ENCODE peak calls at places on chromosomes 7 and 10, in four cellular contexts. S is astrocyte, F is fibroblast of lung, O is SK-N-SH. U is an unnamed sample. For H3K4me1, the result is how much of the 10 kb centered on the place peaks cover.

GRCh38 chr7:94049615-94050014 is 45.5 kb upstream of the BET1 start:
- DNase-seq in S (no peak), F (no peak), O (no peak), U (no peak)

GRCh38 chr7:35185908-35186731 is 67.8 kb downstream of the TBX20 start:
- DNase-seq in S (peak), F (peak), O (peak), U (peak)

GRCh38 chr7:124432009-124432578 is 333.5 kb downstream of the GPR37 start:
- DNase-seq in S (no peak), F (peak), O (no peak), U (no peak)

GRCh38 chr7:88259656-88260380 is 40.0 kb upstream of the SRI start:
- DNase-seq in S (peak), F (no peak), O (no peak), U (no peak)

GRCh38 chr10:31320598-31321211 is 1.7 kb downstream of the ZEB1 start:
- DNase-seq in S (peak), F (peak), O (peak), U (peak)

GRCh38 chr7:157444011-157444842 is 107.4 kb downstream of the DNAJB6 start:
- DNase-seq in S (no peak), F (no peak), O (no peak), U (peak)

GRCh38 chr10:131625041-131625440 is 275.8 kb upstream of the PPP2R2D start:
- DNase-seq in S (no peak), F (no peak), O (no peak), U (no peak)

GRCh38 chr7:40288827-40289226 is 154.0 kb downstream of the SUGCT start:
- DNase-seq in S (no peak), F (no peak), O (no peak), U (no peak)

GRCh38 chr10:70619271-70620019 is 16.9 kb upstream of the PRF1 start:
- DNase-seq in S (peak), F (peak), O (no peak), U (peak)

GRCh38 chr10:110643670-110644597 is at the start of gene RBM20:
- DNase-seq in S (no peak), F (no peak), O (peak), U (peak)

GRCh38 chr7:135801045-135801693 is 52.6 kb upstream of the FAM180A start:
- DNase-seq in S (peak), F (peak), O (peak), U (no peak)

GRCh38 chr7:140231779-140232491 is 55.2 kb upstream of the KDM7A start:
- DNase-seq in S (no peak), F (no peak), O (no peak), U (no peak)

GRCh38 chr10:103929396-103929921 is 11.5 kb upstream of the STN1 start:
- DNase-seq in S (peak), F (peak), O (no peak), U (no peak)

GRCh38 chr10:29896053-29896452 is 163.3 kb downstream of the JCAD start:
- DNase-seq in S (peak), F (peak), O (no peak), U (peak)

GRCh38 chr10:113431807-113432206 is 121.0 kb upstream of the HABP2 start:
- DNase-seq in S (no peak), F (no peak), O (peak), U (no peak)

GRCh38 chr7:127715901-127716300 is 63.9 kb downstream of the SND1 start:
- DNase-seq in S (no peak), F (no peak), O (no peak), U (no peak)

GRCh38 chr7:102046373-102047117 is 229.1 kb downstream of the CUX1 start:
- DNase-seq in S (no peak), F (no peak), O (no peak), U (no peak)

GRCh38 chr10:30151581-30152389 is 92.4 kb upstream of the JCAD start:
- DNase-seq in S (peak), F (peak), O (peak), U (peak)

GRCh38 chr7:112362053-112362650 is 88.1 kb upstream of the IFRD1 start:
- DNase-seq in S (no peak), F (no peak), O (no peak), U (no peak)

GRCh38 chr7:40746841-40747556 is 612.2 kb downstream of the SUGCT start:
- DNase-seq in S (no peak), F (peak), O (no peak), U (peak)

GRCh38 chr7:38932509-38933168 is 23.6 kb upstream of the VPS41 start:
- DNase-seq in S (peak), F (peak), O (peak), U (no peak)

GRCh38 chr10:12397147-12397896 is 48.0 kb downstream of the CAMK1D start:
- DNase-seq in S (no peak), F (no peak), O (no peak), U (no peak)

GRCh38 chr7:55250313-55250712 is 114.8 kb upstream of the LANCL2 start:
- DNase-seq in S (no peak), F (no peak), O (peak), U (peak)

GRCh38 chr10:49218480-49218879 is 30.3 kb upstream of the TMEM273 start:
- DNase-seq in S (no peak), F (no peak), O (no peak), U (no peak)

GRCh38 chr7:134755422-134756022 is 23.9 kb upstream of the CALD1 start:
- DNase-seq in S (no peak), F (peak), O (peak), U (peak)

GRCh38 chr7:145986248-145986874 is 130.2 kb upstream of the CNTNAP2 start:
- DNase-seq in S (no peak), F (no peak), O (no peak), U (no peak)

GRCh38 chr10:63071145-63071544 is 62.0 kb upstream of the NRBF2 start:
- DNase-seq in S (no peak), F (no peak), O (no peak), U (no peak)

DNA sequence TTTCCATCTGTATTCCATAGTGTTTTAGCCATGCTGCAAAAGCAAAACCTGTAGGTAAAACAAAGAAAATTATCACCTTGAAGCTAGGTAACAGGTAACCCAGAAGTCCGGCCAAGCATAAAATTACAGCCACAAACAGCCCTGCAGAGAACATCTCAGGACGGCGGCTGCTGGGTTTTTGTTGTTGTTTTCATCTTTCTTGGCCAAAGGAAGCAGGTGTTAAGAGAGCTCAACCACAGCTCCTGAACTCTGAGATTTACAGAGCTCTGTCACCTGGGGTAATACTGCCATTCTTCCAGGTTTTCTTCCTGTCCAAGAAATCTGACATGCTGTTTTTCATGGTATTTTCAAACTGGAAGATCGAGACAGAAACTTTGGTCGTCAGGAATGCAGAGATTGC is 847 bp upstream of the SCIN start:
- DNase-seq in S (no peak), F (no peak), O (no peak), U (no peak)
- H3K4me3 ChIP-seq in S (no peak), F (no peak), O (no peak), U (no peak)

DNA sequence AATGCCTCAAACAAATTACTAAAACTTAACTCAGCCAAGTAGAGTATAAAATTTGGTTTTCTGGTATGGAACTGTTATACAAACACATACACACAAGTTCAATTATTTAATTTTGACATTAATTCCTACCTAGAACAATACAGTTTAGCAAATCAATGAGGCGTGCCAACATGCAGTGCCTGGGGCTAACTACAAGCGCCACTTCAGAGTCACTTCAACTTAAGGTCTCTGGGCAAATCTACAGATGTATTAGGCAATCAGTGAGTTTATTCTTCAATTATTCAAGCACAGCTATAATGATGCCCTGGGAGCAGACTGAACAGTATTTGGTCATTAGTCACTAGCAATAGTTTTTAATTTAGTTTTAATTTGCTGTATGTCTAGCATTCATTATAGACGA is 51.6 kb downstream of the HIBADH start:
- DNase-seq in S (peak), F (peak), O (no peak), U (no peak)
- H3K4me2 ChIP-seq in S (no peak), F (no peak), O (no peak), U (no peak)

GRCh38 chr7:75734586-75735047 is 4.1 kb downstream of the HIP1 start:
- DNase-seq in S (peak), F (peak), O (no peak), U (no peak)
- H3K4me1 ChIP-seq in S (under half), F (under half), O (under half), U (under half)

GRCh38 chr7:130910949-130911944 is 177.2 kb upstream of the KLF14 start:
- DNase-seq in S (peak), F (peak), O (no peak), U (no peak)

GRCh38 chr7:130913721-130914588 is 179.9 kb upstream of the KLF14 start:
- DNase-seq in S (no peak), F (no peak), O (no peak), U (no peak)

GRCh38 chr7:130914589-130915294 is 180.7 kb upstream of the KLF14 start:
- DNase-seq in S (no peak), F (no peak), O (no peak), U (no peak)

GRCh38 chr7:130912086-130912909 is 178.3 kb upstream of the KLF14 start:
- DNase-seq in S (peak), F (peak), O (no peak), U (no peak)

DNA sequence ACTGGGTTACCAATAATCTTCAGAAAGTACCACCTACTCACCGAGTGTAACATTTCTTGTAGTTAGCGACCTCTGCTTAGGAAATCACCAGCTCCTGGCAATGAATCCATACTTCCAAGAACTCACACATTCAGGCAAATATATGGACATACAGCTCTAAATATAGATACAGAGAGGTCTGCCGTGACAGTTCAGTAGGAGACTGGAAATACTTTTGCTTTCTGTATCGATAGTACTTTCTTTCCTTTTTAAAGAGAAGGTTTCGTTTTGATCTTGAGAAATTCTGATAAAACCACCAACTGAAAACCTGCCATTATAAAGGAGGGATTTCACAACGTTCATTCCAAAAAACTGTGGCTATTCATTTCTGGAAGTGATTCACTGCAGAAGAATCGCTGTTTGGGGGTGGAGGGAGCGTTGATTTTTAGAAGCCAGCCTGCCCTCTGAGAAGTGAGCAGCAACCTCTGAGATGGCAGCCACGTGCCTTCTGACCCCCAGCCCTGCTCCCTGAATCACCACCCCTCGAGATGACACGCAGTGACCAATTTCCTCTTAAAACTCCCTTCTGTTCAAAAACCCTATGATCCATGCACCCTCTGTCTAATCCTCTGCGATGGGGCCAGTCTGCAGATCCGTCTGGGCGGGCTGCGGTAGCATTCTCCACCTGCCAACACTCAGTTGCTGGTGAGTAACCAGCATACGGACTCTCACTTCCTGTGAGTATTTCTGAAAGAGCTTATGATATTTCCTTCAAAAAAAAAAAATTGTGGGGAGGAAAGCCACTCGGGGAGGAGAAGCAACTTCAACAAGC is 179.1 kb upstream of the KLF14 start:
- DNase-seq in S (peak), F (peak), O (no peak), U (no peak)
- H3K4me3 ChIP-seq in S (peak), F (peak), O (peak), U (peak)

GRCh38 chr10:127415116-127415515 is 134.0 kb upstream of the NPS start:
- DNase-seq in S (no peak), F (no peak), O (no peak), U (no peak)
- H3K4me2 ChIP-seq in S (no peak), F (no peak), O (no peak), U (no peak)

GRCh38 chr10:72330059-72330426 is 24.7 kb downstream of the DNAJB12 start:
- DNase-seq in S (no peak), F (no peak), O (no peak), U (peak)
- H3K4me1 ChIP-seq in S (under half), F (under half), O (under half), U (under half)

GRCh38 chr7:150451097-150451793 is 815 bp downstream of the GIMAP8 start:
- DNase-seq in S (no peak), F (no peak), O (no peak), U (no peak)

GRCh38 chr7:150450491-150450992 is at the start of gene GIMAP8:
- DNase-seq in S (no peak), F (no peak), O (no peak), U (no peak)

GRCh38 chr7:150453186-150453585 is 2.8 kb downstream of the GIMAP8 start:
- DNase-seq in S (no peak), F (no peak), O (no peak), U (no peak)

GRCh38 chr7:150453892-150454291 is 3.5 kb downstream of the GIMAP8 start:
- DNase-seq in S (no peak), F (no peak), O (no peak), U (no peak)

DNA sequence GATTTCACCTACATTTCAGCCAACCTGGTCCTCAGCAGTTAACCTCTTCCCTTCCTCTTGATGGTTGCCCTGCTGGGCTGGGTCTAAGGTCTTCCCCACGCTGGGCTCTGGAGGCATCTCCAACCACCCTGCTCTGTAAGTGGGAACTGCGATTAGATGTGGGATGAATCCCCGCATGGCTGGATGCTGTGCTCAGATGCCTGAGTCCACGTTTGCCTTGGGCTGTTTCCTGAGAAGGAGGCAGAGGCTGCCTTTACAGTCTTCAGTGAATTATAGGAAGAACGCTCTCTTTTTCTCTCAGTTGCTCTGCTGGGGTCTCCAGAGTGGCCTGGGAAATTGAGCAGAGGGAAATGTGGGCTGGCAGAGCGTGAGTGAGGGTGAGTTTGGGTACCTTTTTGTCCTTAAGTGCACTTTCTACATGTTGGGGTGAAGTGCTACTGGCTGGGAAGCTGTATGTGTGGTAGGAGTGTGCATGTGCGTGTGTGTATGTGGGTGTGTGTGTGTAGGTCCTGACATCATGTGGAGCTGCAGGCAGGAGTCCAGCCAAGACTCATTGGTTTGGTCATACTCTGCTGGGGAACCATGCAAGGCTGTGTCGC is 1.5 kb downstream of the GIMAP8 start:
- DNase-seq in S (no peak), F (no peak), O (no peak), U (no peak)
- H3K4me3 ChIP-seq in S (no peak), F (no peak), O (no peak), U (no peak)

GRCh38 chr10:36489181-36489927 is 636.0 kb upstream of the ANKRD30A start:
- DNase-seq in S (no peak), F (no peak), O (no peak), U (peak)

GRCh38 chr10:36493511-36493880 is 631.9 kb upstream of the ANKRD30A start:
- DNase-seq in S (peak), F (peak), O (no peak), U (peak)

GRCh38 chr10:36494386-36494785 is 631.0 kb upstream of the ANKRD30A start:
- DNase-seq in S (peak), F (peak), O (no peak), U (peak)

GRCh38 chr10:36489928-36490279 is 635.5 kb upstream of the ANKRD30A start:
- DNase-seq in S (peak), F (peak), O (no peak), U (peak)

DNA sequence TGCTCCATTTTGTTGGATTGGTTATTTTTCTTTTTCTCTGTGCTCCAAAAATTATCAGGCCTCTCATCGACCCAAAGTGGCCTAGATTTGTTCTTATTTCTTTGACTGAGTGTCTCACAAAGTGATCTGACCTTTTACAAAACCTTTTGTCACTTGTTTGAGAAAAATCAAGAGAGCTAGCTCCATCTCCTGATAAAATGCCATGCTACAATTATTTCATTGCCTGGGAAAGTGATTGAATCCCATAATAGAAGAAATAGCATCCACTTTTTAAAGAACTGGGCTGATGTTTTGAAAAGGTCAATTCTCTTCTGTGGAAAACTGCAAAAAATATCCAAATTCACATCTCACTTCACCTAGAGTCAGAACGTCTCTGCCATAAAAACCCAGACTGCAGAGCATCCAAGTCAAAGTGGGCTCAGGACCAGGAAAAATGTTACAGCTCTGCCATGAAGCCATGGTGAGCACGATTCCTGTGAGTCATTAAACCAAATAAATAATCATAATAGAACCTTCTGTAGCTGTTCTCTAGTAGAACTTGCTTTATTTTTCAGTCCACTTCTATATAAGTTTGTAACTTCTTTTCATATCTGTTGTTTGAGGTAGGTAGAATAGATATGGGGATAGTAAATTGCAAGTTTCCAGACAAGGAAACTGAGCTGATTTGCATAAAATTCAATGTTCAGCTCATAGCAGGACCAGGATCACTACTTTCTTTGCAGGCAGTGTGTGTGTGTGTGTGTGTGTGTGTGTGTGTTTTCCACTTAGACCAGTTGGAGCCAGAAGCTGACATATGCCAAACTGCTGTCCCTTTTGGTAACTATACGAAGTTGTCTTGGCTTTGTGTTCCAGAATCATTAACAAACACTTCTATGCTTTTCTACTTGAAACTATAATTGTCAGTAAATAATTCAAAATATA is 632.5 kb upstream of the ANKRD30A start:
- DNase-seq in S (peak), F (peak), O (no peak), U (peak)
- H3K4me2 ChIP-seq in S (peak), F (peak), O (peak), U (peak)

DNA sequence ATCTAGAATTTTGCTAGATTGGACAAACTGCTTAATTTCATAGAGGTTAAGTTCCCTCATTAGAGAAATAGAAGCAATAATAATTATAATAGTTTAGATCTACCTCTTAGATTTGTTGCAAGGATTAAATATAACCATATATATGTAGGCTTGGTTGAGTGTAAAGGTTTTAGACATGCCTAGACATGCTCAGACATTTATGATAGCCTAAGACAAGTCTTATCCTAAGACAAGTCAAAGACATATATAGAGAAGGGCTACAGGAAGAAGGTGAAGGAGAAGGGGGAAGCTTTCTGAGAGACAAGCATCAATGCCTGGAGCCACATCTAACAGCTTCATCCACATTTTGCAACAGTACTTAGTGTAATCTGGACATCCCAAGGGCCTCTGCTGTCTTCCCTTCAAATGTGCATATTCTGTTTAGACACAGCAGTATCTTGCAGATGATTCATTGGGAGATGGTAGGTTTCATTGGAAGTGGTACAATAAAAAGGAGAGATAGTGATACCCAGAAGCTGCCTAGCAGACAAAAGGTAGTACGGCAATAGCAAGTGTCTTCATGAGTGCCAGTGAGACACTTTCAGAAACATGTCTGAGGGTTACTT is 146.5 kb downstream of the HGF start:
- DNase-seq in S (no peak), F (no peak), O (no peak), U (peak)
- H3K4me1 ChIP-seq in S (under half), F (under half), O (half or more), U (under half)

U was measured in osteoblast.